ENCODE peak calls at places on chromosome 5, in eight cellular contexts. M, B, G, K, R, I, T and S are unnamed samples.

GRCh38 chr5:42985129-42986037 is 54.7 kb downstream of the ANXA2R start:
- DNase-seq in B (no peak), I (no peak), R (no peak), K (no peak), G (peak), T (no peak), M (no peak), S (peak)

GRCh38 chr5:69024241-69024651 is 69.6 kb upstream of the SLC30A5 start:
- DNase-seq in R (no peak), M (no peak), G (peak), B (peak), K (no peak), I (peak), T (peak), S (peak)

GRCh38 chr5:128241071-128241695 is 157.6 kb downstream of the SLC12A2 start:
- DNase-seq in T (no peak), K (no peak), G (peak), M (no peak), R (no peak), B (no peak), I (no peak), S (no peak)

GRCh38 chr5:53946405-53947100 is 363.8 kb downstream of the ARL15 start:
- DNase-seq in T (no peak), R (no peak), K (no peak), G (no peak), M (no peak), I (no peak), B (no peak), S (no peak)

GRCh38 chr5:94245608-94246007 is 372.8 kb downstream of the KIAA0825 start:
- DNase-seq in G (peak), I (no peak), M (no peak), T (no peak), K (no peak), B (no peak), R (no peak), S (no peak)

GRCh38 chr5:37665272-37665671 is 174.6 kb downstream of the GDNF start:
- DNase-seq in K (no peak), R (no peak), I (no peak), G (peak), B (no peak), M (no peak), T (no peak), S (no peak)

GRCh38 chr5:16983972-16984371 is 47.9 kb upstream of the MYO10 start:
- DNase-seq in R (no peak), G (no peak), B (no peak), I (no peak), K (no peak), T (no peak), M (no peak), S (no peak)

GRCh38 chr5:146751781-146752401 is 126.7 kb downstream of the PPP2R2B start:
- DNase-seq in K (no peak), G (no peak), T (no peak), B (no peak), R (no peak), M (no peak), I (no peak), S (no peak)

GRCh38 chr5:53063791-53064190 is 45.8 kb downstream of the MOCS2 start:
- DNase-seq in R (no peak), G (peak), M (no peak), T (no peak), K (no peak), B (no peak), I (no peak), S (no peak)

GRCh38 chr5:105773241-105773640 is 1897.5 kb downstream of the EFNA5 start:
- DNase-seq in T (no peak), I (no peak), G (no peak), R (no peak), K (no peak), B (no peak), M (no peak), S (no peak)

GRCh38 chr5:65305913-65306312 is 175.8 kb downstream of the ADAMTS6 start:
- DNase-seq in G (peak), K (no peak), R (no peak), T (no peak), B (no peak), M (no peak), I (no peak), S (no peak)

GRCh38 chr5:158658439-158659230 is 441.1 kb downstream of the EBF1 start:
- DNase-seq in B (no peak), I (no peak), T (no peak), G (peak), K (no peak), M (no peak), R (no peak), S (no peak)

GRCh38 chr5:80655231-80655784 is 525 bp upstream of the DHFR start:
- DNase-seq in I (no peak), R (no peak), T (no peak), K (no peak), B (no peak), M (no peak), G (no peak), S (no peak)

GRCh38 chr5:135446186-135446585 is 962 bp downstream of the DCANP1 start:
- DNase-seq in R (no peak), I (no peak), G (no peak), K (no peak), T (no peak), M (no peak), B (no peak), S (no peak)

GRCh38 chr5:65817936-65818335 is 95.9 kb downstream of the NLN start:
- DNase-seq in M (no peak), T (no peak), K (no peak), B (no peak), G (no peak), R (no peak), I (no peak), S (no peak)

GRCh38 chr5:87340716-87341115 is 72.0 kb downstream of the CCNH start:
- DNase-seq in T (no peak), B (no peak), R (no peak), G (peak), K (no peak), I (peak), M (no peak), S (no peak)

GRCh38 chr5:64958757-64959391 is 190.1 kb downstream of the CWC27 start:
- DNase-seq in B (no peak), I (no peak), K (no peak), T (no peak), R (no peak), G (peak), M (no peak), S (no peak)

GRCh38 chr5:53425598-53426516 is 54.6 kb upstream of the FST start:
- DNase-seq in M (no peak), I (peak), T (no peak), B (peak), K (no peak), R (no peak), G (no peak), S (no peak)

GRCh38 chr5:160769264-160769663 is 82.7 kb downstream of the ATP10B start:
- DNase-seq in R (no peak), G (no peak), M (no peak), K (no peak), T (no peak), B (no peak), I (no peak), S (no peak)

GRCh38 chr5:139262414-139263139 is 31.0 kb upstream of the MATR3 start:
- DNase-seq in R (peak), M (peak), I (peak), T (peak), G (peak), B (peak), K (peak), S (peak)
- TF ChIP-seq CTCF in R (peak), M (peak), I (peak), T (peak), G (peak), B (peak), K (peak), S (peak)

DNA sequence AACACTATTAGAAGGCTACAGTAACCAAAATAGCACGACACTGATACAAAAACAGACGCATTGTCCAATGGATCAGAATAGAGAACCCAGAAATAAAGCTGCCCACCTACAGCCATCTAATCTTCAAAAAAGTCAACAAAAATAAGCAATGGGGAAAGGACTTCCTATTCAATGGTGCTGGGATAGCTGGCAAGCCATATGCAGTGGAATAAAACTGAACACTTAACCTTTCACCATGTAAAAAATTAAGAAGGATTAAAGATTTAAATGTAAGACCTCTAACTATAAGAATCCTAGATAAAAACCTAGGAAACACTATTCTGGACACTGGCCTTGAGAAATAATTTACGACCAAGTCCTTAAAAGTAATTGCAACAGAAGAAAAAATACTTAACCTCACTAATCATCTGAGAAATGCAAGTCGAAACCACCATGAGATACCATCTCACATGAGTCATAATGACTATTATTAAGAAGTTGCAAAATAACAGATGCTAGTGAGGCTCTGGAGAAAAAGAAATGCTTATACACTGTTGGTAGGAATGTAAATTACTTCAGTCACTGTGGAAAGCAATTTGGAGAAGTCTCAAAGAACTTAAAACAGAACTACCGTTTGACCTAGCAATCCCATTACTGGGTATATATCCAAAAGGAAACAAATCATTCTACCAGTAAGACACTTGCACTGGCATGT is 203.3 kb upstream of the CDH9 start:
- DNase-seq in R (no peak), M (no peak), G (peak), I (no peak), B (no peak), T (no peak), K (no peak), S (no peak)
- TF ChIP-seq CTCF in R (no peak), M (no peak), G (peak), I (no peak), B (no peak), T (no peak), K (no peak), S (no peak)

DNA sequence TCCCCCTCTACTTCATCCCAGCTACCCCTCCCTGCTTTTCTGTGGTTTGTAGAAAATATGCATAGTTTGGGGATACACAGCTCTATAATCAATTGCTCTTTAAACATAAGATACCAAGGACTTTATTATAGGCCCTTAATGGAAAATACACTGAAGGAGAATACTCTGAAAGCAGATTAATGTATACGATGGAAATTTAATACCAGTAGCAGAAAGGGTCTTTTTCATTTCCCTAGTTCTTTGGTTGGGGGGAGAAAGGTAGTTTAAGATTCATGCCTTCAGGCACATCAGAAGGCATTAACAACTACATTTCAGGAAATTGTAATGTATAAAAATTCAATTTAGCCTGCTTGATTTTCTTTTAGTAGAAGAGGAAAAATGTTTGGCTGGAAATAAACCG is 452.9 kb upstream of the ZNF608 start:
- DNase-seq in T (no peak), B (no peak), K (no peak), I (no peak), M (no peak), G (no peak), R (no peak), S (no peak)
- TF ChIP-seq CTCF in T (no peak), B (no peak), K (no peak), I (no peak), M (no peak), G (no peak), R (no peak), S (no peak)

GRCh38 chr5:25544652-25545249 is 900.0 kb upstream of the CDH10 start:
- DNase-seq in M (no peak), K (peak), R (peak), G (peak), B (peak), I (no peak), T (peak), S (peak)
- TF ChIP-seq CTCF in M (no peak), K (no peak), R (peak), G (peak), B (peak), I (peak), T (peak), S (no peak)